ENCODE peak calls at places on chromosome 17, in five cellular contexts. I, Y, O, F and J are unnamed samples.

GRCh38 chr17:47815106-47815918 is 6.3 kb downstream of the OSBPL7 start:
- DNase-seq in I (no peak), Y (no peak), F (no peak), O (no peak), J (no peak)

GRCh38 chr17:67289174-67289876 is 44.3 kb upstream of the HELZ start:
- DNase-seq in F (peak; percentile 8), I (no peak), O (no peak), Y (no peak), J (no peak)

GRCh38 chr17:16463341-16464000 is 28.5 kb downstream of the LRRC75A start:
- DNase-seq in I (no peak), O (no peak), Y (no peak), F (peak; percentile 50), J (no peak)

GRCh38 chr17:64741038-64741641 is 79.0 kb upstream of the SMURF2 start:
- DNase-seq in F (peak; percentile 24), I (no peak), O (no peak), Y (no peak), J (no peak)

GRCh38 chr17:17819561-17819995 is 17.2 kb downstream of the SREBF1 start:
- DNase-seq in Y (no peak), F (peak; percentile 47), I (peak; percentile 95), O (peak; percentile 91), J (peak; percentile 46)

GRCh38 chr17:15220785-15221184 is 44.3 kb downstream of the PMP22 start:
- DNase-seq in I (no peak), Y (no peak), O (no peak), F (no peak), J (no peak)

GRCh38 chr17:29042026-29042678 is 789 bp upstream of the PIPOX start:
- DNase-seq in I (no peak), O (no peak), F (no peak), Y (no peak), J (no peak)

GRCh38 chr17:7444682-7445010 is 215 bp upstream of the CHRNB1 start:
- DNase-seq in F (no peak), Y (no peak), O (no peak), I (no peak), J (no peak)

GRCh38 chr17:41002814-41003213 is 3.1 kb upstream of the KRTAP3-2 start:
- DNase-seq in F (no peak), I (no peak), Y (no peak), O (no peak), J (no peak)

GRCh38 chr17:42071810-42072209 is 21.4 kb upstream of the C17orf113 start:
- DNase-seq in I (no peak), Y (no peak), O (no peak), F (no peak), J (no peak)

GRCh38 chr17:19359856-19360255 is 2.7 kb downstream of the B9D1 start:
- DNase-seq in O (no peak), I (no peak), Y (no peak), F (no peak), J (no peak)

GRCh38 chr17:80163315-80163714 is 6.5 kb upstream of the CARD14 start:
- DNase-seq in F (no peak), I (no peak), Y (no peak), O (no peak), J (no peak)

GRCh38 chr17:13074026-13074425 is 56.2 kb upstream of the ELAC2 start:
- DNase-seq in O (peak; percentile 3), I (no peak), F (no peak), Y (no peak), J (no peak)

GRCh38 chr17:18377437-18378204 is at the start of gene EVPLL:
- DNase-seq in F (no peak), Y (no peak), O (no peak), I (peak; percentile 43), J (no peak)

GRCh38 chr17:62965149-62965648 is 836 bp upstream of the TANC2 start:
- DNase-seq in Y (no peak), I (no peak), F (no peak), O (peak; percentile 65), J (no peak)

GRCh38 chr17:61009619-61010018 is 332.0 kb downstream of the BCAS3 start:
- DNase-seq in O (peak; percentile 73), I (no peak), Y (no peak), F (no peak), J (no peak)

GRCh38 chr17:51860934-51861561 is 297.5 kb downstream of the CA10 start:
- DNase-seq in I (peak; percentile 7), Y (no peak), O (peak; percentile 45), F (no peak), J (no peak)

GRCh38 chr17:48604770-48605329 is at the start of gene HOXB6:
- DNase-seq in F (no peak), I (peak; percentile 67), O (no peak), Y (no peak), J (no peak)

GRCh38 chr17:65656390-65657250 is 95.2 kb upstream of the AXIN2 start:
- DNase-seq in F (no peak), O (peak; percentile 83), Y (no peak), I (no peak), J (no peak)

GRCh38 chr17:49992191-49992932 is 2.7 kb downstream of the DLX3 start:
- DNase-seq in O (no peak), Y (no peak), I (no peak), F (no peak), J (no peak)

GRCh38 chr17:66331038-66331816 is 28.8 kb downstream of the PRKCA start:
- DNase-seq in F (no peak), I (no peak), Y (no peak), O (no peak), J (no peak)

GRCh38 chr17:2433696-2434095 is 32.8 kb upstream of the MNT start:
- DNase-seq in Y (no peak), F (no peak), O (no peak), I (no peak), J (no peak)

GRCh38 chr17:66466933-66467367 is 164.5 kb downstream of the PRKCA start:
- DNase-seq in F (peak; percentile 96), Y (no peak), O (peak; percentile 73), I (peak; percentile 97), J (no peak)

GRCh38 chr17:1112875-1113274 is 66.9 kb downstream of the ABR start:
- DNase-seq in O (no peak), I (no peak), F (no peak), Y (no peak), J (no peak)

GRCh38 chr17:46896991-46897390 is 26.0 kb upstream of the GOSR2 start:
- DNase-seq in F (no peak), I (no peak), O (no peak), Y (no peak), J (no peak)

GRCh38 chr17:31095239-31096105 is 695 bp downstream of the NF1 start:
- DNase-seq in O (peak; percentile 39), F (no peak), Y (peak; percentile 60), I (peak; percentile 60), J (peak; percentile 29)

GRCh38 chr17:63029520-63029919 is 63.5 kb downstream of the TANC2 start:
- DNase-seq in Y (no peak), F (peak; percentile 21), I (no peak), O (no peak), J (no peak)

GRCh38 chr17:41537614-41537954 is 9.5 kb upstream of the KRT19 start:
- DNase-seq in O (no peak), F (no peak), I (no peak), Y (no peak), J (no peak)

GRCh38 chr17:77693301-77693700 is 265.2 kb upstream of the TNRC6C start:
- DNase-seq in F (no peak), Y (no peak), O (no peak), I (no peak), J (no peak)

GRCh38 chr17:77692571-77693161 is 265.8 kb upstream of the TNRC6C start:
- DNase-seq in Y (no peak), F (no peak), I (no peak), O (no peak), J (no peak)

GRCh38 chr17:77693776-77694175 is 264.7 kb upstream of the TNRC6C start:
- DNase-seq in Y (no peak), F (no peak), I (no peak), O (no peak), J (no peak)

GRCh38 chr17:77690271-77691161 is 268.0 kb upstream of the TNRC6C start:
- DNase-seq in I (no peak), O (peak; percentile 9), Y (no peak), F (no peak), J (no peak)

GRCh38 chr17:77691216-77692085 is 267.1 kb upstream of the TNRC6C start:
- DNase-seq in Y (no peak), F (no peak), O (no peak), I (no peak), J (no peak)
- TF ChIP-seq CTCF in Y (no peak), F (no peak), O (no peak), I (no peak), J (no peak)

GRCh38 chr17:8700546-8700945 is 44.1 kb downstream of the CCDC42 start:
- DNase-seq in O (no peak), F (no peak), I (no peak), Y (no peak), J (no peak)

GRCh38 chr17:8696951-8697745 is 47.5 kb downstream of the CCDC42 start:
- DNase-seq in I (no peak), O (no peak), F (peak; percentile 97), Y (peak; percentile 75), J (no peak)

GRCh38 chr17:8696456-8696855 is 48.2 kb downstream of the CCDC42 start:
- DNase-seq in O (no peak), I (no peak), Y (no peak), F (no peak), J (no peak)

GRCh38 chr17:8695916-8696415 is 48.7 kb downstream of the CCDC42 start:
- DNase-seq in F (no peak), Y (no peak), O (no peak), I (no peak), J (no peak)

GRCh38 chr17:8698142-8699050 is 46.2 kb downstream of the CCDC42 start:
- DNase-seq in O (no peak), Y (peak; percentile 76), I (no peak), F (peak; percentile 69), J (no peak)
- TF ChIP-seq CTCF in O (no peak), Y (no peak), I (no peak), F (peak; percentile 16), J (no peak)

DNA sequence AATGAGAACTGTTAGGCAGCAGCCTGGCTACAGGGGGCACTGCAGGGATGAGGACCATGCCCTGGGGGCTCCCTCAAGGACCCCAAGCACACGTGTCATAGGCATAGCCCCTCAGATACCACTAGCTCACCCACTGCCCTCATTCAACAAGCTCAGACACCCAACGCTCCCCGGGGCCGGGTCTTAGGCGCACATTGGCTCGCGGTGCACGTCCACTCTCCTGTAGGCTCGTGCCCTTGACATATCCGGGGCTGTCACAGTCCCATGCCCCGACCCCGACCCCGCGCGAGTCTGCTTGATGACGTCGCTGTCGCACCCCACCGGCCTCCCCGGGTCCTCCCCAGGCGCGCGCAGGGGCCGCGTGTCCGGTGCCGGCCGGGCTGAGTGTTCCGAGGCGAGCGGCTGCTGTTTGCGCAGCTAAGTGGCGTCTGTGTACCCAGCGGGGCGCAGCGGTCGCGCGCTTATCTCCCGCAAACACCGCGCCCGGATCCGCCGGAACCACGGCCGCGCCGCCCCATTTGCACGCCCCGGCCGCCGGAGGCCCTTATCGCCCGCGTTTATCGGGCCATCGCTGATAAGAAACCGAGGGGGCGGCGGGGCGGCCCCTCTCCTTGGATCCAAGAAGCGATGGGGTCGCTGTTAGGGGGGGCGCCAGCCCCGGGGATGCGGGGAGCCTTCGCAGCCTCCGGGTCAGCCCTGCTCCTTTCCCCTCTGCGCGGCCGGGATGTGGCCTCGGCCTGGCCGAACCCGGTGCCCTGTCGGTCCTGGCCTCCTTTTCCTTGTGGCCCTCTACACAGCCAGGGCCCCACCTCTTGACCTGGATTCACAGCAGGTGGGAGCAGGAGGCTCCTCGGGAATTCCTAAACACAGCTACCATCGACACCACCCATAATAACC is 20.7 kb upstream of the NAGS start:
- DNase-seq in I (no peak), Y (no peak), O (no peak), F (no peak), J (no peak)
- TF ChIP-seq CTCF in I (peak; percentile 53), Y (no peak), O (no peak), F (peak; percentile 33), J (no peak)

GRCh38 chr17:53818894-53819293 is 3.8 kb upstream of the KIF2B start:
- DNase-seq in F (no peak), O (no peak), I (no peak), Y (no peak), J (no peak)
- TF ChIP-seq CTCF in F (no peak), O (no peak), I (no peak), Y (no peak), J (no peak)